ENCODE peak calls at places on chromosome 17, in seven cellular contexts. One of them, this sample, is unnamed. For H3K4me1 and H3K27me3, the result is how much of the 10 kb centered on the place peaks cover.

GRCh38 chr17:29593546-29594440 is 861 bp downstream of the ANKRD13B start:
- DNase-seq in gastrocnemius medialis: no peak
- DNase-seq in heart left ventricle: peak
- DNase-seq in stomach: no peak
- DNase-seq in endodermal cell: peak
- DNase-seq in prostate gland: no peak
- DNase-seq in fibroblast of lung: no peak
- DNase-seq in this sample: peak

GRCh38 chr17:31256936-31257335 is 40.1 kb downstream of the OMG start:
- DNase-seq in prostate gland: no peak
- DNase-seq in heart left ventricle: no peak
- DNase-seq in stomach: no peak
- DNase-seq in gastrocnemius medialis: no peak
- DNase-seq in fibroblast of lung: no peak
- DNase-seq in endodermal cell: no peak
- DNase-seq in this sample: no peak

GRCh38 chr17:8154608-8155152 is 2.5 kb upstream of the PER1 start:
- DNase-seq in stomach: no peak
- DNase-seq in heart left ventricle: no peak
- DNase-seq in endodermal cell: no peak
- DNase-seq in gastrocnemius medialis: no peak
- DNase-seq in fibroblast of lung: no peak
- DNase-seq in prostate gland: no peak
- DNase-seq in this sample: no peak

GRCh38 chr17:19771971-19772630 is 24.0 kb upstream of the ALDH3A1 start:
- DNase-seq in gastrocnemius medialis: no peak
- DNase-seq in prostate gland: no peak
- DNase-seq in fibroblast of lung: no peak
- DNase-seq in stomach: no peak
- DNase-seq in endodermal cell: no peak
- DNase-seq in heart left ventricle: no peak
- DNase-seq in this sample: no peak

GRCh38 chr17:82804442-82805191 is 35.2 kb downstream of the ZNF750 start:
- DNase-seq in gastrocnemius medialis: peak
- DNase-seq in endodermal cell: no peak
- DNase-seq in heart left ventricle: peak
- DNase-seq in fibroblast of lung: peak
- DNase-seq in stomach: peak
- DNase-seq in prostate gland: peak
- DNase-seq in this sample: peak

GRCh38 chr17:58970966-58971575 is 135.6 kb downstream of the TRIM37 start:
- DNase-seq in heart left ventricle: no peak
- DNase-seq in prostate gland: no peak
- DNase-seq in endodermal cell: no peak
- DNase-seq in gastrocnemius medialis: no peak
- DNase-seq in fibroblast of lung: peak
- DNase-seq in stomach: no peak
- DNase-seq in this sample: no peak

GRCh38 chr17:8153957-8154607 is 1.9 kb upstream of the PER1 start:
- DNase-seq in prostate gland: peak
- DNase-seq in heart left ventricle: peak
- DNase-seq in gastrocnemius medialis: peak
- DNase-seq in endodermal cell: peak
- DNase-seq in stomach: peak
- DNase-seq in fibroblast of lung: peak
- DNase-seq in this sample: peak

GRCh38 chr17:44146375-44147346 is 4.9 kb downstream of the HROB start:
- DNase-seq in endodermal cell: no peak
- DNase-seq in fibroblast of lung: no peak
- DNase-seq in stomach: no peak
- DNase-seq in heart left ventricle: no peak
- DNase-seq in gastrocnemius medialis: no peak
- DNase-seq in prostate gland: no peak
- DNase-seq in this sample: no peak

GRCh38 chr17:43169561-43170139 is 1.4 kb upstream of the NBR1 start:
- DNase-seq in fibroblast of lung: peak
- DNase-seq in heart left ventricle: peak
- DNase-seq in gastrocnemius medialis: peak
- DNase-seq in endodermal cell: peak
- DNase-seq in stomach: peak
- DNase-seq in prostate gland: peak
- DNase-seq in this sample: peak

GRCh38 chr17:55814377-55814776 is 63.5 kb downstream of the PCTP start:
- DNase-seq in stomach: no peak
- DNase-seq in heart left ventricle: peak
- DNase-seq in fibroblast of lung: peak
- DNase-seq in prostate gland: no peak
- DNase-seq in endodermal cell: no peak
- DNase-seq in gastrocnemius medialis: no peak
- DNase-seq in this sample: peak

GRCh38 chr17:75643033-75644017 is 10.1 kb downstream of the SMIM5 start:
- DNase-seq in endodermal cell: peak
- DNase-seq in gastrocnemius medialis: no peak
- DNase-seq in stomach: peak
- DNase-seq in fibroblast of lung: no peak
- DNase-seq in prostate gland: no peak
- DNase-seq in heart left ventricle: peak
- DNase-seq in this sample: no peak

GRCh38 chr17:12789075-12789975 is at the start of gene ARHGAP44:
- DNase-seq in gastrocnemius medialis: peak
- DNase-seq in endodermal cell: peak
- DNase-seq in stomach: peak
- DNase-seq in prostate gland: peak
- DNase-seq in fibroblast of lung: peak
- DNase-seq in heart left ventricle: peak
- DNase-seq in this sample: peak

GRCh38 chr17:61324540-61324868 is 75.1 kb upstream of the TBX2 start:
- DNase-seq in fibroblast of lung: peak
- DNase-seq in endodermal cell: no peak
- DNase-seq in heart left ventricle: no peak
- DNase-seq in prostate gland: no peak
- DNase-seq in gastrocnemius medialis: no peak
- DNase-seq in stomach: no peak
- DNase-seq in this sample: no peak

GRCh38 chr17:31427684-31428083 is 36.2 kb downstream of the RAB11FIP4 start:
- DNase-seq in endodermal cell: peak
- DNase-seq in prostate gland: no peak
- DNase-seq in fibroblast of lung: no peak
- DNase-seq in gastrocnemius medialis: no peak
- DNase-seq in stomach: no peak
- DNase-seq in heart left ventricle: no peak
- DNase-seq in this sample: peak

GRCh38 chr17:27848941-27849340 is 44.2 kb downstream of the LYRM9 start:
- DNase-seq in heart left ventricle: no peak
- DNase-seq in stomach: no peak
- DNase-seq in gastrocnemius medialis: no peak
- DNase-seq in prostate gland: no peak
- DNase-seq in fibroblast of lung: no peak
- DNase-seq in endodermal cell: no peak
- DNase-seq in this sample: no peak

GRCh38 chr17:50661795-50662391 is 27.2 kb downstream of the ABCC3 start:
- DNase-seq in gastrocnemius medialis: peak
- DNase-seq in prostate gland: peak
- DNase-seq in heart left ventricle: no peak
- DNase-seq in endodermal cell: peak
- DNase-seq in stomach: peak
- DNase-seq in fibroblast of lung: peak
- DNase-seq in this sample: peak

GRCh38 chr17:74645010-74645409 is 21.5 kb upstream of the CD300E start:
- DNase-seq in endodermal cell: no peak
- DNase-seq in gastrocnemius medialis: no peak
- DNase-seq in prostate gland: no peak
- DNase-seq in stomach: no peak
- DNase-seq in heart left ventricle: no peak
- DNase-seq in fibroblast of lung: no peak
- DNase-seq in this sample: no peak

GRCh38 chr17:19341211-19341631 is 21.3 kb downstream of the B9D1 start:
- DNase-seq in endodermal cell: peak
- DNase-seq in fibroblast of lung: no peak
- DNase-seq in stomach: no peak
- DNase-seq in gastrocnemius medialis: no peak
- DNase-seq in heart left ventricle: no peak
- DNase-seq in prostate gland: no peak
- DNase-seq in this sample: no peak

GRCh38 chr17:7857724-7858486 is at the start of gene CYB5D1:
- DNase-seq in heart left ventricle: peak
- DNase-seq in fibroblast of lung: peak
- DNase-seq in prostate gland: peak
- DNase-seq in gastrocnemius medialis: peak
- DNase-seq in stomach: peak
- DNase-seq in endodermal cell: peak
- DNase-seq in this sample: peak

GRCh38 chr17:48546924-48547838 is 2.3 kb upstream of the HOXB2 start:
- DNase-seq in endodermal cell: no peak
- DNase-seq in heart left ventricle: no peak
- DNase-seq in fibroblast of lung: peak
- DNase-seq in stomach: no peak
- DNase-seq in prostate gland: no peak
- DNase-seq in gastrocnemius medialis: no peak
- DNase-seq in this sample: no peak
- H3K4me3 ChIP-seq in endodermal cell: peak
- H3K4me3 ChIP-seq in heart left ventricle: no peak
- H3K4me3 ChIP-seq in fibroblast of lung: peak
- H3K4me3 ChIP-seq in stomach: peak
- H3K4me3 ChIP-seq in prostate gland: peak
- H3K4me3 ChIP-seq in gastrocnemius medialis: peak
- H3K4me3 ChIP-seq in this sample: no peak

DNA sequence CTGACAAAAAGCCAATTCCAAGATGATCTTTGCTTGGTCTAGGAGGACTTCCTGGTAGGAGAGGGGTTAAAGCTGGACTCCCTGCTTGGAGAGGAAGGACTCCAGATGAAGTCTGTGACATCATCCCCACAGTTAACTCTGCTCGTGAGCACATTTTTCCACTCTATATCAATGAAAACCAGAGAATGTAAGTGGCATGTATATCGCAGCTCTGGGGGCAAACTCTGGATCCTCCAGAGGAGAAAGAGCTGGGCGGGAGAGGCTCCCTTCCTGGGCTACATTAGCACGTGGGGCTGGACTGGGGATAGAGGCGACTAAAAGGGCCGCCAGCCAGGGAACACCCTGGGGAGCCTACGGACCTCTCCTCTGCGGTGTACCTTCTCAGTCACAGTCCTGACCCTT is 34.1 kb downstream of the HIC1 start:
- DNase-seq in stomach: no peak
- DNase-seq in heart left ventricle: no peak
- DNase-seq in prostate gland: no peak
- DNase-seq in gastrocnemius medialis: no peak
- DNase-seq in fibroblast of lung: peak
- DNase-seq in endodermal cell: no peak
- DNase-seq in this sample: no peak
- H3K4me1 ChIP-seq in stomach: half or more
- H3K4me1 ChIP-seq in heart left ventricle: half or more
- H3K4me1 ChIP-seq in prostate gland: under half
- H3K4me1 ChIP-seq in gastrocnemius medialis: half or more
- H3K4me1 ChIP-seq in fibroblast of lung: half or more
- H3K4me1 ChIP-seq in endodermal cell: under half
- H3K4me1 ChIP-seq in this sample: under half

DNA sequence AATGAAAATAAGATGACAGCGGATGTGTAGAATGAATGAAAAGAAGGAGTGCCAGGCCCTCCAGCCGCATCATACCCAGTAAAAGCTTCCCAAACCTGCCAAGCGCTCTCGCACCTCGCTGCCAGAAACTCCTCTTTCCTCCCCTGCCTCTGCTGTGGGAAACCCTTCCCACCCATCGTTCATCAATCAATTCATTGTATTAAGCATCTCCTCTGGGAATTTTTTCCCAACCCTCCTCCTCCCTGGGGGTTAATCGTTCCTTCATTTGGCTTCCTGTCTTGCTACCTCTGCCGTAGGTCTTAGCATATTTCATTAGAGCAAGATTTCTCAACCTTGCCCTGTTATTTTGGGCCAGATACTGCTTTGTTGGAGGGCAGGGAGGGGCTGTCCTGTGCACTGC is 93.2 kb upstream of the CRHR1 start:
- DNase-seq in gastrocnemius medialis: no peak
- DNase-seq in endodermal cell: no peak
- DNase-seq in heart left ventricle: no peak
- DNase-seq in fibroblast of lung: no peak
- DNase-seq in prostate gland: no peak
- DNase-seq in stomach: no peak
- DNase-seq in this sample: no peak
- H3K27me3 ChIP-seq in gastrocnemius medialis: under half
- H3K27me3 ChIP-seq in endodermal cell: under half
- H3K27me3 ChIP-seq in heart left ventricle: half or more
- H3K27me3 ChIP-seq in fibroblast of lung: under half
- H3K27me3 ChIP-seq in prostate gland: under half
- H3K27me3 ChIP-seq in stomach: under half
- H3K27me3 ChIP-seq in this sample: under half

GRCh38 chr17:71338396-71338795 is 782.4 kb upstream of the SOX9 start:
- DNase-seq in endodermal cell: no peak
- DNase-seq in heart left ventricle: no peak
- DNase-seq in gastrocnemius medialis: no peak
- DNase-seq in fibroblast of lung: peak
- DNase-seq in stomach: no peak
- DNase-seq in prostate gland: no peak
- DNase-seq in this sample: no peak
- H3K4me3 ChIP-seq in endodermal cell: no peak
- H3K4me3 ChIP-seq in heart left ventricle: no peak
- H3K4me3 ChIP-seq in gastrocnemius medialis: no peak
- H3K4me3 ChIP-seq in fibroblast of lung: no peak
- H3K4me3 ChIP-seq in stomach: no peak
- H3K4me3 ChIP-seq in prostate gland: no peak
- H3K4me3 ChIP-seq in this sample: no peak

DNA sequence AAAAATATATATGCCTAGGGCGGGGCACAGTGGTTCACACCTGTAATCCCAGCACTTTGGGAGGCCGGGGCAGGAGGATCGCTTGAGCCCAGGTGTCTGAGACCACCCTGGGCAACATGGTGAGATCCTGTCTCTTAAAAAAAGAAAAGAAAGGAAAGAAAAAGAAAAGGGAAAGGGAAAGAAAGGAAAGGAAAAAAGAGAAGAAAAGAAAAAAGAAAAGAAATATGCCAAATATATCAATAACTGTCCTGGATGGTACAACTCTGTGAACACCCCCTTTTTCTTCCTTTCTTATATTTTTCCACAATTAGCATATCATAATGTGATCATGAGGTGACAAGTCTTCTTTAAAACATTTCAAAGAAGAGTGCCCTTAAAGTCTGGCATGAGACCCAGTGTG is 44.8 kb downstream of the CUEDC1 start:
- DNase-seq in heart left ventricle: no peak
- DNase-seq in endodermal cell: no peak
- DNase-seq in fibroblast of lung: no peak
- DNase-seq in prostate gland: no peak
- DNase-seq in gastrocnemius medialis: no peak
- DNase-seq in stomach: no peak
- DNase-seq in this sample: no peak
- H3K4me1 ChIP-seq in heart left ventricle: under half
- H3K4me1 ChIP-seq in endodermal cell: under half
- H3K4me1 ChIP-seq in fibroblast of lung: under half
- H3K4me1 ChIP-seq in prostate gland: under half
- H3K4me1 ChIP-seq in gastrocnemius medialis: half or more
- H3K4me1 ChIP-seq in stomach: half or more
- H3K4me1 ChIP-seq in this sample: under half